ENCODE peak calls at places on chromosomes 4 and X, in seven cellular contexts. V is endothelial cell; D is CD4-positive, alpha-beta T cell; U is CD14-positive monocyte; Y is astrocyte; O is prostate gland; J is PC-3. H is an unnamed sample.

GRCh38 chr4:48360285-48360965 is 19.1 kb downstream of the SLAIN2 start:
- DNase-seq in V (no peak), D (no peak), U (no peak), Y (peak; percentile 91), O (no peak), J (no peak), H (peak; percentile 84)

GRCh38 chr4:40916880-40917279 is 167.1 kb downstream of the NSUN7 start:
- DNase-seq in V (peak; percentile 22), D (no peak), U (no peak), Y (no peak), O (no peak), J (peak; percentile 23), H (no peak)

GRCh38 chrX:74890676-74891430 is 34.4 kb downstream of the NEXMIF start:
- DNase-seq in V (no peak), D (no peak), U (no peak), Y (no peak), O (no peak), J (no peak), H (no peak)

GRCh38 chr4:71732706-71733105 is 51.2 kb downstream of the GC start:
- DNase-seq in V (no peak), D (no peak), U (no peak), Y (peak; percentile 38), O (no peak), J (peak; percentile 73), H (peak; percentile 53)

GRCh38 chr4:1043658-1044468 is 32.4 kb downstream of the FGFRL1 start:
- DNase-seq in V (no peak), D (peak; percentile 4), U (peak; percentile 98), Y (peak; percentile 98), O (no peak), J (peak; percentile 97), H (peak; percentile 99)

GRCh38 chrX:16484338-16484737 is 165.6 kb upstream of the S100G start:
- DNase-seq in V (no peak), D (peak; percentile 6), U (peak; percentile 75), Y (peak; percentile 95), O (no peak), J (peak; percentile 95), H (peak; percentile 87)

GRCh38 chr4:31741321-31741720 is 1021.2 kb downstream of the PCDH7 start:
- DNase-seq in V (no peak), D (no peak), U (no peak), Y (no peak), O (no peak), J (peak; percentile 18), H (no peak)

GRCh38 chr4:181301735-181302380 is 941.3 kb upstream of the TENM3 start:
- DNase-seq in V (peak; percentile 39), D (no peak), U (no peak), Y (peak; percentile 12), O (peak; percentile 5), J (peak; percentile 33), H (no peak)

GRCh38 chr4:121138014-121138413 is 26.1 kb downstream of the TNIP3 start:
- DNase-seq in V (no peak), D (peak; percentile 17), U (no peak), Y (no peak), O (no peak), J (no peak), H (no peak)

GRCh38 chr4:138255917-138256597 is 13.9 kb upstream of the SLC7A11 start:
- DNase-seq in V (no peak), D (no peak), U (no peak), Y (no peak), O (no peak), J (no peak), H (no peak)

GRCh38 chrX:109190542-109190941 is 291.3 kb downstream of the GUCY2F start:
- DNase-seq in V (no peak), D (no peak), U (no peak), Y (no peak), O (no peak), J (no peak), H (no peak)

GRCh38 chrX:52359614-52360232 is 9.1 kb upstream of the XAGE2 start:
- DNase-seq in V (no peak), D (no peak), U (no peak), Y (no peak), O (no peak), J (peak; percentile 3), H (no peak)

GRCh38 chr4:79225360-79225759 is 100.5 kb downstream of the NAA11 start:
- DNase-seq in V (no peak), D (no peak), U (no peak), Y (no peak), O (no peak), J (no peak), H (no peak)

GRCh38 chrX:134244043-134244442 is 7.1 kb downstream of the CCDC160 start:
- DNase-seq in V (no peak), D (no peak), U (no peak), Y (peak; percentile 32), O (no peak), J (peak; percentile 81), H (no peak)

GRCh38 chr4:172998527-172999469 is 169.8 kb upstream of the GALNT7 start:
- DNase-seq in V (no peak), D (no peak), U (no peak), Y (peak; percentile 86), O (no peak), J (peak; percentile 51), H (no peak)

DNA sequence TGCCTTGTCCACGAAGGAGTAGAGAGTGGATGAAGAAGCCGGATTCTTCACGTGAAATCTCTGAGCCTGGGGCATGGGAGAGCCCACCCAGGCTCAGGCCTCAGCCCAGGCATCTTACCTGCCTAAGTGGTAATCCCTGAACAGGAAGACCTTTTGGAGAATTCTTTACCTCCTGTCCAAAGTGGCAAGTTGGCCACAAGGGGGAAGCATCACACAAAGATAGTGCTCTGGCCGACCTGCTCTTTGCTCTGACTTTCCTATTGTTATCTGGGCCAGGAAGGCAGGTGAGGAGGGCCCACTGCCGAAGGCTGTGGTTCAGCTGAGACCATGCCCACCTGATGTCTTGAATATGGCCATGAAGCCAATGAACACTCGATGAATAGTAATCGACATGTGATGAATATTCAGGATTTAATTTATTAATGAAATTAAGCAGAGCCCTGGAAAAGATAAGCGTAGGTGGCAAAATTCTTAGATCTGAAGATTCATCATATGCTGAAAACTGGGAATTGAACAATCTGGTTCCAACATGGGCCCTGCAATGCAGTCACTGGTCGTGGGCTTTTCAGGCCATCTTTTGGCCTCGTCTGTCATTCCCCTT is 93.8 kb downstream of the PDGFRA start:
- DNase-seq in V (peak; percentile 77), D (peak; percentile 29), U (peak; percentile 48), Y (peak; percentile 20), O (peak; percentile 60), J (peak; percentile 88), H (peak; percentile 45)
- TF ChIP-seq CTCF in V (peak; percentile 81), D (peak; percentile 42), U (peak; percentile 75), Y (peak; percentile 79), O (no peak), J (peak; percentile 96), H (peak; percentile 93)

GRCh38 chrX:23383411-23383810 is 48.8 kb downstream of the PTCHD1 start:
- DNase-seq in V (no peak), D (no peak), U (no peak), Y (peak; percentile 77), O (no peak), J (peak; percentile 50), H (peak; percentile 2)

GRCh38 chrX:23386726-23387125 is 52.1 kb downstream of the PTCHD1 start:
- DNase-seq in V (no peak), D (no peak), U (no peak), Y (no peak), O (no peak), J (no peak), H (no peak)

GRCh38 chrX:23387826-23388225 is 53.2 kb downstream of the PTCHD1 start:
- DNase-seq in V (no peak), D (no peak), U (no peak), Y (no peak), O (no peak), J (no peak), H (no peak)

GRCh38 chrX:23386260-23386659 is 51.6 kb downstream of the PTCHD1 start:
- DNase-seq in V (no peak), D (no peak), U (no peak), Y (no peak), O (no peak), J (no peak), H (no peak)

DNA sequence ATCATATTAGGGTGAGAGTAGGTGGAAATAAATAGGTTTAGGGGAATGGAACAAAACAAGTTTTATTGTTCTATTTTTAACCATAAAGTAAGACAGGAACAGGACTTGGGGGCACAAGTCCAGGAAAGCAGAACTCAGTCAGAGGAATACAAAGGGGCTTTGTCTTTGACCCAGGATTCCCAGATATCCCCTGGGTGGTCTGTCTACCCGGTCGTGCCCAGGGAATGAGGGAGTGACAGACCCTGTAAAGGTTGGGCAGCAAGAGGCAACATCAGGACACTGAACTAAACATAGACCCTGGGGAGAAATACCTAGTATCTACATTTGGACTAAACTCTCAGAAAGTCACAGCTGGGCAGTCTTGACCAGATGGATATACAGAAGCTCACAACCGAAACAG is 50.6 kb downstream of the PTCHD1 start:
- DNase-seq in V (no peak), D (no peak), U (no peak), Y (no peak), O (no peak), J (no peak), H (no peak)
- TF ChIP-seq CTCF in V (no peak), D (no peak), U (no peak), Y (no peak), O (no peak), J (no peak), H (no peak)

DNA sequence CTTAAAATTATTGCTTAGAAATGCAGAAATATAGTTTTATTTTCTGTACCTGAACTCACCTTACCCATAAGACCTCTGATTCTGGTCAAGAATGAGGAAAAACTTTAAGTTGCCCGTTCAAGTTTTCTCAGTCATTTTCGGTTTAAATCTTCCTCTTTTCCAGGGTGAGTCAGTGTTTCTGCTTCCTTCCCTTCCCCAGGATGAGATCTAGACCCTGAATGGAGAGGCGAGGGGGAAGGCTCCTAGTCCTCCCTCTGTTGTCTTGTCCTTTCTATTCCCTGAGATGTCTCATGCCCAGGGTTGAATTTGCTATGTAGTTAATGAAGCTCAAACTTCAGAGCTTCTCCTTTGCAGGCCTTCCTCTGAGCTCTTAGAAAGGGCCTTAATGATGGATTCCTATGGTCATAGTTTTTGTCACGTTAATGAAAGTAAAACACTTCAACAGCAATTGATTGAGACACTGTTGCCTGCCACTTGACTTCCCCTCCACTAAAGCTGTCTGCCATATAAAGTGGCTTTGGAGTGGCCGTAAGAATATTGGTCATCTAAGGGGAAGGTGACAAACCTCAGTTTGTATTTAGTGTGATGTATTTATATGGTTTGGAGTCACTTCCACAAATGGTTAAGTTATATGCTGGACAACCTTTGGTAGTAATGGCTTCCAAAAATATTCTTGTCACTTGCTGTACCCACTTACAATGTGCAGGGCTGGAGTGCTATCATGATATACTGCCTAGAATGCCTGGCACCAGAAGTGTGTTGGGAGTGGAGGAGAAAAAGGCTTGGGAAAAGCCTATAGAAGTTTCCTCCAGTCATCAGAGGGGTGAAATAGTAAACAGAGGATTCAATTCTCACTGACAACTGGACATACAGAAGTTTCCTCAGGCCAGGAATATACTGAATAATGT is 24.3 kb upstream of the GPRIN3 start:
- DNase-seq in V (no peak), D (no peak), U (peak; percentile 51), Y (no peak), O (no peak), J (no peak), H (no peak)
- TF ChIP-seq CTCF in V (no peak), D (no peak), U (no peak), Y (no peak), O (no peak), J (no peak), H (no peak)

DNA sequence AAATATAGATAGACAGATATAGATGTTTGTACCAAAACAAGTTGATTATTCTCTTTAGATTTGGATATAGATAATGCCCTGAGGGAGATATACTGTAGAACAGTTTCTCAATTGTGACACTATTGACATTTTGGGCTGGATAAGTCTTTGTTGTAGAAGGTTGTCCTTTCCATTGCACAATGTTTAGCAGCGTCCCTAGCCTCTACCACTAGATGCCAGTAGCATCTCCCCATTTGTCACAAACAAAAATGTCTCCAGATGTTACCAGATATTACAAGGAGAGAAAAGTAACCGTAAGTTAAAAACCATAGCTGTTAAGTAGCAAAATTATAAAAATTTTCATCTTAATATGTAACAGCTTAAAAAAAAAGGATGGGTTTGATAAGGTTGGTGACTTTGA is 2595.3 kb downstream of the ARAP2 start:
- DNase-seq in V (peak; percentile 10), D (no peak), U (no peak), Y (peak; percentile 1), O (no peak), J (peak; percentile 43), H (peak; percentile 58)
- TF ChIP-seq CTCF in V (peak; percentile 10), D (no peak), U (no peak), Y (peak; percentile 52), O (no peak), J (peak; percentile 71), H (peak; percentile 85)

H was measured in HFFc6.